ENCODE peak calls at places on chromosomes 16 and 17, in four cellular contexts. Q, G, D and Z are unnamed samples.

GRCh38 chr16:29306953-29307597 is 99.4 kb downstream of the NPIPB11 start:
- DNase-seq in Q (no peak), G (no peak), D (no peak), Z (peak)

GRCh38 chr16:15644306-15644961 is 1.5 kb upstream of the MARF1 start:
- DNase-seq in Q (peak), D (no peak), G (no peak), Z (no peak)

GRCh38 chr17:40063034-40063765 is 435 bp downstream of the THRA start:
- DNase-seq in G (peak), D (peak), Q (peak), Z (peak)

GRCh38 chr17:61454095-61454931 is 2.1 kb downstream of the TBX4 start:
- DNase-seq in G (no peak), Q (peak), D (peak), Z (no peak)

GRCh38 chr16:85042126-85042525 is 14.5 kb downstream of the KIAA0513 start:
- DNase-seq in Q (no peak), D (no peak), G (no peak), Z (no peak)

GRCh38 chr17:15133826-15134225 is 131.3 kb downstream of the PMP22 start:
- DNase-seq in G (no peak), D (no peak), Q (no peak), Z (no peak)

GRCh38 chr16:17053536-17054160 is 417.1 kb downstream of the XYLT1 start:
- DNase-seq in G (no peak), Q (no peak), D (no peak), Z (no peak)

GRCh38 chr17:1134634-1135324 is 45.0 kb downstream of the ABR start:
- DNase-seq in Q (no peak), D (no peak), G (peak), Z (no peak)

GRCh38 chr17:51391992-51392654 is 131.8 kb downstream of the UTP18 start:
- DNase-seq in Q (no peak), G (no peak), D (no peak), Z (no peak)

GRCh38 chr17:55845385-55845784 is 94.5 kb downstream of the PCTP start:
- DNase-seq in Q (peak), G (peak), D (peak), Z (peak)

GRCh38 chr17:8825802-8826201 is 26.6 kb upstream of the MFSD6L start:
- DNase-seq in G (no peak), D (no peak), Q (no peak), Z (no peak)

GRCh38 chr16:85037050-85037410 is 9.4 kb downstream of the KIAA0513 start:
- DNase-seq in D (no peak), Q (peak), G (no peak), Z (no peak)

GRCh38 chr17:78322858-78323455 is 36.9 kb downstream of the SOCS3 start:
- DNase-seq in D (no peak), Q (peak), G (peak), Z (peak)

GRCh38 chr17:55729484-55729883 is 6.8 kb upstream of the TMEM100 start:
- DNase-seq in Q (no peak), D (no peak), G (no peak), Z (no peak)

GRCh38 chr17:32467949-32468348 is 18.8 kb upstream of the CDK5R1 start:
- DNase-seq in D (no peak), G (no peak), Q (no peak), Z (no peak)

GRCh38 chr16:11052080-11052808 is 107.9 kb downstream of the CLEC16A start:
- DNase-seq in D (no peak), G (no peak), Q (no peak), Z (no peak)

GRCh38 chr16:55272787-55273186 is 51.2 kb upstream of the IRX6 start:
- DNase-seq in D (no peak), Q (no peak), G (no peak), Z (no peak)

GRCh38 chr16:89918453-89919347 is at the start of gene MC1R:
- DNase-seq in Q (peak), G (no peak), D (no peak), Z (peak)
- TF ChIP-seq CTCF in Q (peak), G (peak), D (peak), Z (no peak)

DNA sequence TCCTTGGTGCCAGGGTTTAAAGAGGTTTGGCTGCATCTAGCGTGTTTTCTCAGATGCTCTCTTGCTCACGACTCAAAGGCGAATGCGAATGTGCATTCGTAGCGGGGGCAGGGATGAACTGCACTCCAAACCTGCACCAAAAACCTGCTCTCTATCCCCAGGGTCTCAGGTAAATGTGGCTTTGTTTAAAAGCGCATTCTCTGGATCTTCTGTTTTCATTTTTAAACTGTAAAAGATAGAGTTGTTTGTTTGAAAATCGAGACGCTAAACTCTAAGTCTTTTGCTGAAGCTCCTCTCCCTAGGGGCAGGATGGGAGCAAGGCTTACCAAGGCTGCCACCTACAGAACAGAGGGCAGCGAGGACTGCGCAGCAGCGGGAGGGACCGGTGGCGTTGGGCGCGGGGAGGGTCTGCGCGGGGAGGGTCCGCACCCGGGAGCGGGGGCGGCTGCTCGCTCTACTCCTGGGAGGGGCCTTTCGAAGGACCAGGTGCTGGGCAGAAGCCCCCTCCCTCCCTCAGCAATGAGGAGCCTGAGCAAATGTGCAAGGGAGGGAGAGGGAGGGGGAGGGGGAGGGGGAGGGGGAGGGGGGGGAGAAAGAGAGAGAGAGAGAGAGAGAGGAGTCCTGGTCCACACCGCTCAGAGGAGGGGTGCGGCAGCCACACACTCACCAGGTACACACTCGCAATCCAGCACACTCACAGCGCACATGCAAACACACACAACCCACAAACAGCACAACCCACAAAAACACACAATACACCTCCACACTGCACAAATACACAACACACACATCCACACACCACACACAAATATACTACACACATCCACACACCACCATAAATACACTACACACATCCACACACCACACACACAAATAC is 142.8 kb downstream of the GRIN2A start:
- DNase-seq in G (peak), Q (peak), D (no peak), Z (peak)
- TF ChIP-seq CTCF in G (peak), Q (no peak), D (no peak), Z (peak)

GRCh38 chr16:7313170-7313569 is 19.5 kb upstream of the RBFOX1 start:
- DNase-seq in D (no peak), G (no peak), Q (no peak), Z (no peak)
- TF ChIP-seq CTCF in D (peak), G (peak), Q (no peak), Z (peak)

GRCh38 chr17:16453493-16453851 is 38.1 kb downstream of the TRPV2 start:
- DNase-seq in G (no peak), Q (no peak), D (no peak), Z (no peak)
- TF ChIP-seq CTCF in G (no peak), Q (no peak), D (no peak), Z (no peak)